ENCODE peak calls at places on chromosomes 5 and 9, in seven cellular contexts. One of them, this sample, is unnamed.
A peak's percentile ranks its signal among the peaks of the same experiment; 100 is the strongest.

GRCh38 chr5:757346-757930 is 27.1 kb downstream of the ZDHHC11B start:
- DNase-seq in fibroblast of mammary gland: no peak
- DNase-seq in lower leg skin: peak; percentile 85
- DNase-seq in transverse colon: peak; percentile 10
- DNase-seq in heart left ventricle: peak; percentile 25
- DNase-seq in esophagus muscularis mucosa: no peak
- DNase-seq in AG09309: no peak
- DNase-seq in this sample: no peak

GRCh38 chr5:80481019-80481893 is 6.6 kb upstream of the FAM151B start:
- DNase-seq in fibroblast of mammary gland: peak; percentile 72
- DNase-seq in transverse colon: peak; percentile 40
- DNase-seq in esophagus muscularis mucosa: no peak
- DNase-seq in AG09309: peak; percentile 28
- DNase-seq in lower leg skin: no peak
- DNase-seq in heart left ventricle: no peak
- DNase-seq in this sample: no peak

GRCh38 chr9:132615822-132616221 is 33.4 kb downstream of the BARHL1 start:
- DNase-seq in fibroblast of mammary gland: no peak
- DNase-seq in lower leg skin: no peak
- DNase-seq in esophagus muscularis mucosa: no peak
- DNase-seq in heart left ventricle: no peak
- DNase-seq in AG09309: no peak
- DNase-seq in transverse colon: no peak
- DNase-seq in this sample: no peak

GRCh38 chr9:129773262-129774048 is 20.6 kb upstream of the PTGES start:
- DNase-seq in lower leg skin: no peak
- DNase-seq in transverse colon: peak; percentile 24
- DNase-seq in fibroblast of mammary gland: peak; percentile 97
- DNase-seq in esophagus muscularis mucosa: no peak
- DNase-seq in AG09309: peak; percentile 44
- DNase-seq in heart left ventricle: no peak
- DNase-seq in this sample: no peak

GRCh38 chr5:84239509-84239908 is 145.2 kb downstream of the EDIL3 start:
- DNase-seq in AG09309: peak; percentile 11
- DNase-seq in lower leg skin: no peak
- DNase-seq in transverse colon: no peak
- DNase-seq in esophagus muscularis mucosa: no peak
- DNase-seq in heart left ventricle: no peak
- DNase-seq in fibroblast of mammary gland: peak; percentile 61
- DNase-seq in this sample: no peak

GRCh38 chr5:36045895-36046294 is 20.8 kb downstream of the UGT3A2 start:
- DNase-seq in transverse colon: no peak
- DNase-seq in esophagus muscularis mucosa: no peak
- DNase-seq in heart left ventricle: no peak
- DNase-seq in lower leg skin: no peak
- DNase-seq in AG09309: no peak
- DNase-seq in fibroblast of mammary gland: no peak
- DNase-seq in this sample: no peak

GRCh38 chr5:52997424-52997823 is 8.3 kb downstream of the ITGA2 start:
- DNase-seq in heart left ventricle: no peak
- DNase-seq in transverse colon: no peak
- DNase-seq in AG09309: no peak
- DNase-seq in esophagus muscularis mucosa: no peak
- DNase-seq in fibroblast of mammary gland: no peak
- DNase-seq in lower leg skin: no peak
- DNase-seq in this sample: no peak

GRCh38 chr5:116739648-116740047 is 165.0 kb upstream of the SEMA6A start:
- DNase-seq in esophagus muscularis mucosa: no peak
- DNase-seq in heart left ventricle: no peak
- DNase-seq in lower leg skin: no peak
- DNase-seq in AG09309: no peak
- DNase-seq in fibroblast of mammary gland: peak; percentile 2
- DNase-seq in transverse colon: no peak
- DNase-seq in this sample: no peak

GRCh38 chr5:113608113-113608551 is 94.6 kb downstream of the YTHDC2 start:
- DNase-seq in heart left ventricle: no peak
- DNase-seq in fibroblast of mammary gland: peak; percentile 17
- DNase-seq in transverse colon: no peak
- DNase-seq in esophagus muscularis mucosa: no peak
- DNase-seq in lower leg skin: no peak
- DNase-seq in AG09309: no peak
- DNase-seq in this sample: no peak
- TF ChIP-seq CTCF in heart left ventricle: no peak
- TF ChIP-seq CTCF in fibroblast of mammary gland: no peak
- TF ChIP-seq CTCF in transverse colon: no peak
- TF ChIP-seq CTCF in esophagus muscularis mucosa: no peak
- TF ChIP-seq CTCF in lower leg skin: no peak
- TF ChIP-seq CTCF in AG09309: no peak
- TF ChIP-seq CTCF in this sample: no peak

DNA sequence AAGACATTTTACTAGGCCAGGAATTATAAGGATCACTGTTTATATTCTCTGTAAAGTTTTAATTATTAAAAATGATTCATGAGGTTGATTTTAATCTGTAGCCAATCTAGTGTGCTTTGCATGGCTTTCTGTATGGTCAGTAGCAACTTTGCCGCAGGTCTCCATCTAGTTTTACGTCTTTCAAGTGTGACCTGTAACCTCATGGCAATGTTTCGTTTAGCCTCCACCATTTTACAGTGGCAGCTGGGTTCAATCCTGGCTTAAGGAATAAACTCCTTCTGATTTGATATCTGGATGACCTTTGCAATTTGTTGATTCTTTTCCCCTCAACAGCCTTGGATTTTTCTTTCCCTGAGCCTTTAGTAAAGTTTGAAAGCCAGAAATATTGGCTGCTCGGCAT is 434.5 kb upstream of the CDH9 start:
- DNase-seq in esophagus muscularis mucosa: no peak
- DNase-seq in lower leg skin: no peak
- DNase-seq in transverse colon: no peak
- DNase-seq in heart left ventricle: no peak
- DNase-seq in fibroblast of mammary gland: no peak
- DNase-seq in AG09309: no peak
- DNase-seq in this sample: no peak
- H3K4me3 ChIP-seq in esophagus muscularis mucosa: no peak overlapping the region
- H3K4me3 ChIP-seq in lower leg skin: no peak overlapping the region
- H3K4me3 ChIP-seq in transverse colon: no peak overlapping the region
- H3K4me3 ChIP-seq in heart left ventricle: no peak overlapping the region
- H3K4me3 ChIP-seq in fibroblast of mammary gland: peak overlapping the region; percentile 4
- H3K4me3 ChIP-seq in AG09309: no peak overlapping the region
- H3K4me3 ChIP-seq in this sample: no peak overlapping the region

GRCh38 chr5:86500947-86501346 is 116.8 kb upstream of the COX7C start:
- DNase-seq in transverse colon: no peak
- DNase-seq in AG09309: no peak
- DNase-seq in fibroblast of mammary gland: no peak
- DNase-seq in esophagus muscularis mucosa: no peak
- DNase-seq in lower leg skin: no peak
- DNase-seq in heart left ventricle: no peak
- DNase-seq in this sample: no peak
- TF ChIP-seq CTCF in transverse colon: no peak
- TF ChIP-seq CTCF in AG09309: no peak
- TF ChIP-seq CTCF in fibroblast of mammary gland: no peak
- TF ChIP-seq CTCF in esophagus muscularis mucosa: peak; percentile 5
- TF ChIP-seq CTCF in lower leg skin: no peak
- TF ChIP-seq CTCF in heart left ventricle: no peak
- TF ChIP-seq CTCF in this sample: no peak

GRCh38 chr9:127556871-127557270 is 55.2 kb upstream of the STXBP1 start:
- DNase-seq in esophagus muscularis mucosa: no peak
- DNase-seq in AG09309: no peak
- DNase-seq in lower leg skin: no peak
- DNase-seq in transverse colon: no peak
- DNase-seq in fibroblast of mammary gland: no peak
- DNase-seq in heart left ventricle: no peak
- DNase-seq in this sample: no peak

GRCh38 chr9:127557466-127557869 is 54.6 kb upstream of the STXBP1 start:
- DNase-seq in lower leg skin: no peak
- DNase-seq in fibroblast of mammary gland: peak; percentile 35
- DNase-seq in AG09309: no peak
- DNase-seq in heart left ventricle: no peak
- DNase-seq in transverse colon: no peak
- DNase-seq in esophagus muscularis mucosa: no peak
- DNase-seq in this sample: no peak

GRCh38 chr9:127558581-127559246 is 53.4 kb upstream of the STXBP1 start:
- DNase-seq in fibroblast of mammary gland: no peak
- DNase-seq in transverse colon: no peak
- DNase-seq in heart left ventricle: no peak
- DNase-seq in lower leg skin: no peak
- DNase-seq in AG09309: no peak
- DNase-seq in esophagus muscularis mucosa: no peak
- DNase-seq in this sample: no peak

GRCh38 chr9:127559247-127559680 is 52.8 kb upstream of the STXBP1 start:
- DNase-seq in fibroblast of mammary gland: no peak
- DNase-seq in esophagus muscularis mucosa: no peak
- DNase-seq in AG09309: no peak
- DNase-seq in transverse colon: no peak
- DNase-seq in heart left ventricle: no peak
- DNase-seq in lower leg skin: no peak
- DNase-seq in this sample: no peak

DNA sequence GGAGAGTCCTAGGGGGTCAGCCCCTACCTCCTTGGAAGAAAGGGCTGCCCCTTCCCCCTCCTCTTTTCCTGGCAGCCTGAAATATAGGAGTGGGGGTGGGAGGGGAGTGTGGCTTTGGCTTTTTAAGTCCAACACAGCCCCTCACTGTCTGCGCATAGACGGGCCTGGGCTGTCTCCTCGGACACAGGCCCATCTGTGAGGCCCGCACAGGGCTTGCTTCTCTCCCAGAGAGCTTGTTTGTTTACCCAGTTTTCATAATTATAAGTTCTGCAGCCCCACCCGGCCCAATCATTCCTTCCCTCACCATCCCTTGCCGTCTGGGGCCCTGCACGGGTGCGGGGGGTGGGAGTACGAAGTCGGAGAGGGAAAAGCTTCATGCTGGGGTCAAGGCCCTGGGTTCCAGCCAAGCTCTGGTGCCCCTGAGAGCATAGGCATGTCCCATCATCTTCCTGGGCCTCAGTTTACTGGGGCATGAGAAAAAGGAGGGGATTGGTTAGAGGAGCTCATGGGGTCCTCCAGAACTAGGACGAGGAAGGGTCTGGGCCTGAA is 54.0 kb upstream of the STXBP1 start:
- DNase-seq in heart left ventricle: no peak
- DNase-seq in transverse colon: no peak
- DNase-seq in esophagus muscularis mucosa: no peak
- DNase-seq in fibroblast of mammary gland: no peak
- DNase-seq in AG09309: no peak
- DNase-seq in lower leg skin: no peak
- DNase-seq in this sample: no peak
- H3K4me3 ChIP-seq in heart left ventricle: no peak overlapping the region
- H3K4me3 ChIP-seq in transverse colon: no peak overlapping the region
- H3K4me3 ChIP-seq in esophagus muscularis mucosa: no peak overlapping the region
- H3K4me3 ChIP-seq in fibroblast of mammary gland: no peak overlapping the region
- H3K4me3 ChIP-seq in AG09309: no peak overlapping the region
- H3K4me3 ChIP-seq in lower leg skin: no peak overlapping the region
- H3K4me3 ChIP-seq in this sample: peak overlapping the region; percentile 6

DNA sequence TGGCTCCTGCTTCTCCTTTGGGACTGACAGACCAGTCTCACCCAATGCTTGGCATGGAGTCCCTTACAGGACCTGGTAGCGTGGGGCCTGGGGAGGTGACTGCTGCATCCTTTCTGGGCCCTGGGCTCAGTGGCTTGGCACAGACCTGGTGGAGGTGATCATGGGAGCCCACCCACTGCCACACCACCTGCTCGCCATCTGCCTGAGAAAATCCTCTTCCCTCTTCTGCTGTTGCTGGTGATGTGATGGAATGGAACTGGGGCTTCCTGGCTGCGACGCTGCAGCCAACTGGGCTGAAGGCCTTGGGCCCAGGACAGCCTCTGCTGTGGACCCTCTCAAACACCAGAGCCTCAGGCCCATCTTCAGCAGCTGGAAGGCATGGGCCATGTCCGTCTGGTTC is 122.5 kb upstream of the PANK3 start:
- DNase-seq in lower leg skin: no peak
- DNase-seq in esophagus muscularis mucosa: no peak
- DNase-seq in transverse colon: no peak
- DNase-seq in heart left ventricle: no peak
- DNase-seq in AG09309: no peak
- DNase-seq in fibroblast of mammary gland: no peak
- DNase-seq in this sample: no peak
- TF ChIP-seq CTCF in lower leg skin: no peak
- TF ChIP-seq CTCF in esophagus muscularis mucosa: no peak
- TF ChIP-seq CTCF in transverse colon: no peak
- TF ChIP-seq CTCF in heart left ventricle: no peak
- TF ChIP-seq CTCF in AG09309: no peak
- TF ChIP-seq CTCF in fibroblast of mammary gland: no peak
- TF ChIP-seq CTCF in this sample: no peak

DNA sequence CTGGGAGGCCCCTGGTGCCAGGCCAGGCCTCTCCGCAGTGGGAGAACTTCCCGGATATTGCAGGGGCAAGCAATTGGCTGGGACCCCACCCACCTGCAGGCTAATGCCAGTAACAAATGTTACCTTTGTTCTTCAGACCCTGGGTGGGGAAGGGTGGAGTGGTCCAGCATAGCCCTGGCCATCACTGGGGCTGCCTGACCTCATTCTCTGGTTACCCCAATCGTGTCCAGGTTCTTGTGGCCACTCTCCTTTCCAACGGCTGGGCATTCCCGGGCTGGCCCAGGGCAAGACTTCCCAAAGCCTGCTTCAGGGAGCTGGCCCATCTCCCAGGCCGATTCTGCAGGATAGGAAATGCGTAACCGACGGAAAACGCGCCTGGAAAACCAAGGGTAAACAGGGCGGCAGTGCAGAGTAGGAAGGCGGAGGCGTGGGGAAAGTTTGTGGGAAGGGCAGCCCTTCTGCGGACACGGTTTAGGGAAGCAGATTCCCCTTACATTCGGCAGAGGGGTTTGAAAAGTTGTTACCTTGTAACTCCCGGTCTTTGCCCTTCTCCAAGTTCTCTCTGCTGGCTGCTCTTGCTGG is 3.6 kb downstream of the NRARP start:
- DNase-seq in AG09309: no peak
- DNase-seq in heart left ventricle: peak; percentile 70
- DNase-seq in transverse colon: peak; percentile 76
- DNase-seq in esophagus muscularis mucosa: no peak
- DNase-seq in fibroblast of mammary gland: no peak
- DNase-seq in lower leg skin: no peak
- DNase-seq in this sample: no peak
- H3K4me3 ChIP-seq in AG09309: no peak overlapping the region
- H3K4me3 ChIP-seq in heart left ventricle: peak overlapping the region; percentile 68
- H3K4me3 ChIP-seq in transverse colon: peak overlapping the region; percentile 59
- H3K4me3 ChIP-seq in esophagus muscularis mucosa: peak overlapping the region; percentile 22
- H3K4me3 ChIP-seq in fibroblast of mammary gland: no peak overlapping the region
- H3K4me3 ChIP-seq in lower leg skin: no peak overlapping the region
- H3K4me3 ChIP-seq in this sample: no peak overlapping the region